ENCODE peak calls at places on chromosome 15, in seven cellular contexts. One of them, this sample, is unnamed.

GRCh38 chr15:101054991-101055390 is 135.8 kb downstream of the LRRK1 start:
- DNase-seq in NCI-H1105: no peak
- DNase-seq in naive thymus-derived CD4-positive, alpha-beta T cell: no peak
- DNase-seq in neural progenitor cell: no peak
- DNase-seq in ACHN: no peak
- DNase-seq in dorsolateral prefrontal cortex: no peak
- DNase-seq in testis: peak
- DNase-seq in this sample: no peak

GRCh38 chr15:22224241-22224671 is 143.9 kb downstream of the OR4M2 start:
- DNase-seq in NCI-H1105: no peak
- DNase-seq in naive thymus-derived CD4-positive, alpha-beta T cell: no peak
- DNase-seq in neural progenitor cell: no peak
- DNase-seq in ACHN: no peak
- DNase-seq in dorsolateral prefrontal cortex: no peak
- DNase-seq in testis: no peak
- DNase-seq in this sample: no peak

GRCh38 chr15:52397118-52397517 is 101.5 kb upstream of the MYO5C start:
- DNase-seq in NCI-H1105: no peak
- DNase-seq in naive thymus-derived CD4-positive, alpha-beta T cell: no peak
- DNase-seq in neural progenitor cell: no peak
- DNase-seq in ACHN: no peak
- DNase-seq in dorsolateral prefrontal cortex: no peak
- DNase-seq in testis: no peak
- DNase-seq in this sample: no peak

GRCh38 chr15:74578496-74578994 is 37.1 kb upstream of the CLK3 start:
- DNase-seq in NCI-H1105: no peak
- DNase-seq in naive thymus-derived CD4-positive, alpha-beta T cell: no peak
- DNase-seq in neural progenitor cell: no peak
- DNase-seq in ACHN: no peak
- DNase-seq in dorsolateral prefrontal cortex: no peak
- DNase-seq in testis: no peak
- DNase-seq in this sample: no peak

GRCh38 chr15:71611721-71612016 is 198.7 kb upstream of the NR2E3 start:
- DNase-seq in NCI-H1105: no peak
- DNase-seq in naive thymus-derived CD4-positive, alpha-beta T cell: no peak
- DNase-seq in neural progenitor cell: no peak
- DNase-seq in ACHN: no peak
- DNase-seq in dorsolateral prefrontal cortex: no peak
- DNase-seq in testis: no peak
- DNase-seq in this sample: no peak

GRCh38 chr15:90101130-90101968 is 919 bp downstream of the IDH2 start:
- DNase-seq in NCI-H1105: peak
- DNase-seq in naive thymus-derived CD4-positive, alpha-beta T cell: peak
- DNase-seq in neural progenitor cell: peak
- DNase-seq in ACHN: peak
- DNase-seq in dorsolateral prefrontal cortex: peak
- DNase-seq in testis: peak
- DNase-seq in this sample: no peak

GRCh38 chr15:57476533-57476975 is 100.2 kb downstream of the CGNL1 start:
- DNase-seq in NCI-H1105: no peak
- DNase-seq in naive thymus-derived CD4-positive, alpha-beta T cell: no peak
- DNase-seq in neural progenitor cell: no peak
- DNase-seq in ACHN: peak
- DNase-seq in dorsolateral prefrontal cortex: no peak
- DNase-seq in testis: no peak
- DNase-seq in this sample: no peak

GRCh38 chr15:74651251-74651741 is 35.7 kb downstream of the CLK3 start:
- DNase-seq in NCI-H1105: peak
- DNase-seq in naive thymus-derived CD4-positive, alpha-beta T cell: no peak
- DNase-seq in neural progenitor cell: no peak
- DNase-seq in ACHN: no peak
- DNase-seq in dorsolateral prefrontal cortex: no peak
- DNase-seq in testis: no peak
- DNase-seq in this sample: no peak

GRCh38 chr15:88066758-88067157 is 189.8 kb downstream of the NTRK3 start:
- DNase-seq in NCI-H1105: no peak
- DNase-seq in naive thymus-derived CD4-positive, alpha-beta T cell: no peak
- DNase-seq in neural progenitor cell: no peak
- DNase-seq in ACHN: no peak
- DNase-seq in dorsolateral prefrontal cortex: no peak
- DNase-seq in testis: no peak
- DNase-seq in this sample: no peak

GRCh38 chr15:77507151-77507847 is 86.6 kb downstream of the HMG20A start:
- DNase-seq in NCI-H1105: no peak
- DNase-seq in naive thymus-derived CD4-positive, alpha-beta T cell: no peak
- DNase-seq in neural progenitor cell: no peak
- DNase-seq in ACHN: no peak
- DNase-seq in dorsolateral prefrontal cortex: no peak
- DNase-seq in testis: peak
- DNase-seq in this sample: no peak

This sample was measured in brain pericyte.